ENCODE peak calls at places on chromosomes 12 and 14, in four cellular contexts. L, N, B and U are unnamed samples.
A peak's percentile ranks its signal among the peaks of the same experiment; 100 is the strongest.

GRCh38 chr14:59306775-59307174 is 118.3 kb downstream of the DAAM1 start:
- DNase-seq in L (no peak), N (no peak), B (no peak), U (peak; percentile 26)

GRCh38 chr14:93683241-93683640 is 105.0 kb downstream of the PRIMA1 start:
- DNase-seq in L (no peak), N (no peak), B (peak; percentile 18), U (peak; percentile 37)

GRCh38 chr12:9076733-9077575 is 38.8 kb downstream of the A2M start:
- DNase-seq in L (no peak), N (no peak), B (no peak), U (no peak)

GRCh38 chr14:69013943-69014782 is 35.1 kb upstream of the ACTN1 start:
- DNase-seq in L (no peak), N (no peak), B (peak; percentile 49), U (no peak)

GRCh38 chr14:73924337-73924736 is 25.6 kb downstream of the FAM161B start:
- DNase-seq in L (no peak), N (no peak), B (no peak), U (no peak)

GRCh38 chr12:90826031-90826430 is 128.9 kb downstream of the CCER1 start:
- DNase-seq in L (no peak), N (no peak), B (no peak), U (no peak)

GRCh38 chr12:120455302-120455701 is 9.1 kb downstream of the GATC start:
- DNase-seq in L (no peak), N (no peak), B (no peak), U (no peak)

GRCh38 chr12:51413791-51414190 is 10.8 kb upstream of the SLC4A8 start:
- DNase-seq in L (no peak), N (no peak), B (no peak), U (no peak)

GRCh38 chr12:113232787-113233585 is 11.7 kb downstream of the TPCN1 start:
- DNase-seq in L (peak; percentile 52), N (no peak), B (no peak), U (peak; percentile 71)

GRCh38 chr14:92397140-92397815 is 74.3 kb downstream of the SLC24A4 start:
- DNase-seq in L (no peak), N (no peak), B (no peak), U (no peak)

GRCh38 chr14:91872517-91873470 is 5.5 kb upstream of the TC2N start:
- DNase-seq in L (peak; percentile 74), N (peak; percentile 93), B (peak; percentile 99), U (peak; percentile 60)

GRCh38 chr14:63515240-63515639 is 27.9 kb downstream of the PPP2R5E start:
- DNase-seq in L (no peak), N (no peak), B (no peak), U (no peak)

GRCh38 chr14:79581912-79582576 is 629.3 kb downstream of the DIO2 start:
- DNase-seq in L (no peak), N (no peak), B (no peak), U (no peak)

DNA sequence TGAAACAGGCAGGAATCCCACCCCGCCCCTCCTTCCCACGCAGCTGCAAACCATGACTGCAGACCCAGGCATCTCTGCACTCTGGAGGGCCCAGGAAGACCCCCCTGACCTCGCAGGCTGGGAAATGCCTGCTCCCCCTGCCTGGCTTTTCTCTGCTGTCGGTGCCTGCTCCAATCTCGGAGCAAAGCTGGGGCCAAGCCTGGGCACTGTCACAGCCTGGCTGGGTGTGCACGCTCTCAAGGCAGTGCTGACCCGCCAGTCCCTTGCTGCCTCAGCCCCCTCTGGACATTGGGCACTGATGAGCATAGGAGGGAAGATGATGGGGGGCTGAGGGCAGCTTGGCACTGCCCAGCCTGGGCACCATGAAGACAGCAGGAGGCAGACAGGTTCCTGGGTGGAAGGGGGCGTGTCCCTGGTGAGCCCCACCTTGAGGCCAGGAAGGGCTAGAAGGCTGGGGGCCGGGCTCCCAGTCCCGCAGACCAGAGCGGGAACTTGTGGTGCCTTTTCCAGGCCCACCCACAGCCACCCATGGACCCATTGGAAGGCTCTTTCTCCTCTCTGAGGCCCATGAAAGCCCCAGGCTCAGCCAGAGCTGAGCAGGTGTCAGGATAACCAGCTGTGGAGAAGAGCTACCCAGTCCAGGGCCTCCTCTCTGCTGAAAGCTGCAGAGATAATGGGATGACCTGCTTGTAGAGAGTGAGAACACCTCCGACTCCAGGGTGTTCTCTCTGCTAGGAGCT is 10.7 kb upstream of the ZNF605 start:
- DNase-seq in L (no peak), N (no peak), B (no peak), U (no peak)
- H3K9me3 ChIP-seq in L (no peaks in the 10 kb centered on the region), N (no peaks in the 10 kb centered on the region), B (peaks cover 1% of the 10 kb centered on the region), U (no peaks in the 10 kb centered on the region)

GRCh38 chr14:105200074-105200473 is 19.0 kb upstream of the NUDT14 start:
- DNase-seq in L (no peak), N (no peak), B (no peak), U (no peak)
- H3K9me3 ChIP-seq in L (no peaks in the 10 kb centered on the region), N (no peaks in the 10 kb centered on the region), B (no peaks in the 10 kb centered on the region), U (no peaks in the 10 kb centered on the region)

GRCh38 chr12:48978741-48979601 is 849 bp downstream of the WNT1 start:
- DNase-seq in L (no peak), N (no peak), B (no peak), U (no peak)
- H3K9me3 ChIP-seq in L (no peaks in the 10 kb centered on the region), N (no peaks in the 10 kb centered on the region), B (no peaks in the 10 kb centered on the region), U (no peaks in the 10 kb centered on the region)

GRCh38 chr12:76486011-76486410 is 73.6 kb downstream of the OSBPL8 start:
- DNase-seq in L (no peak), N (no peak), B (no peak), U (no peak)
- H3K9me3 ChIP-seq in L (no peaks in the 10 kb centered on the region), N (no peaks in the 10 kb centered on the region), B (no peaks in the 10 kb centered on the region), U (no peaks in the 10 kb centered on the region)

GRCh38 chr12:22304341-22304740 is 30.2 kb downstream of the ST8SIA1 start:
- DNase-seq in L (no peak), N (no peak), B (no peak), U (no peak)

DNA sequence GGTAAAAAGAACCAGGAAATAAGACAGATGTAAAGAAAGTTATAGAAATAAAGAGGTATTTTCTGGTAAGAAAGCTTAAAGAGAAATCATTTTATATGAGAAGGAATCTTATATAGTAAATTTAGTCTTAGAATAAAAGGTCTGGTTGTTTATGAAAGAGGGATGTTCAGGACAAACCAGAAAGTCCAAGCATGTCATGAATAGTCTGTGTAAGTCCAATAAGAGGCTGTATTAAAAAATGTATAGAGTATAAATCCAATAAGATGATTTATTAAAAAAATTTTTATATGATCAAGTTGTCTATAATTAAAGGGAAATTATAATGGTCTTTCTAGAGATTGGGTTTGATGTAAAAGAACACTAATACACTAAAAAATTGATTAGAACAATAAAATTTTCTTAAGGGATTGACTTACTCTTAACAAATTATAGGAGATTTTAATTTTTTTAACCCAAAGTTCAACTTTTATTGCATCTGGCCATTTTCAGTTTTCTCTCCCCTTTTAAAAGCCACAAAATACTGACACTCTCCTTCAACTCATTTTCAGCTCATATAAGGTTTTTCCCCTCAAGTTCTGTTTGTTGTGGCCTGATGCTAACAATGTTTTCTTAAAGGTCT is 35.1 kb downstream of the ST8SIA1 start:
- DNase-seq in L (no peak), N (no peak), B (no peak), U (no peak)
- H3K9me3 ChIP-seq in L (peaks cover 8% of the 10 kb centered on the region), N (no peaks in the 10 kb centered on the region), B (peaks cover 1% of the 10 kb centered on the region), U (peaks cover 6% of the 10 kb centered on the region)